ENCODE peak calls at places on chromosomes 11 and 22, in four cellular contexts. Z is pancreas, G is mammary epithelial cell, Y is A673. L is an unnamed sample. For H3K36me3, the result is how much of the 10 kb centered on the place peaks cover.

GRCh38 chr11:106507645-106508306 is 430.3 kb downstream of the AASDHPPT start:
- DNase-seq in Z (no peak), G (no peak), Y (no peak), L (no peak)

GRCh38 chr11:33899383-33900037 is 7.6 kb upstream of the LMO2 start:
- DNase-seq in Y (peak), G (peak), Z (peak), L (no peak)

GRCh38 chr22:31039393-31039792 is 41.7 kb upstream of the SMTN start:
- DNase-seq in G (no peak), Y (no peak), Z (no peak), L (no peak)

GRCh38 chr22:39463931-39464390 is 7.1 kb downstream of the MGAT3 start:
- DNase-seq in G (no peak), Z (no peak), Y (no peak), L (no peak)

GRCh38 chr11:31913985-31914384 is 102.9 kb upstream of the PAX6 start:
- DNase-seq in G (no peak), Z (no peak), Y (no peak), L (no peak)

GRCh38 chr11:14242198-14242597 is 116.8 kb downstream of the RRAS2 start:
- DNase-seq in Z (no peak), G (no peak), Y (no peak), L (no peak)

GRCh38 chr22:17285661-17286060 is 66.4 kb upstream of the ADA2 start:
- DNase-seq in Z (no peak), G (no peak), Y (no peak), L (no peak)

GRCh38 chr11:3631331-3631730 is 10.5 kb downstream of the ART5 start:
- DNase-seq in G (peak), Z (no peak), Y (no peak), L (no peak)

GRCh38 chr11:93512965-93513667 is 30.1 kb downstream of the SMCO4 start:
- DNase-seq in G (no peak), Z (no peak), Y (no peak), L (no peak)

GRCh38 chr22:22882033-22882717 is 5.4 kb upstream of the IGLL5 start:
- DNase-seq in Z (no peak), Y (no peak), G (peak), L (no peak)

GRCh38 chr11:27059431-27059830 is 18.8 kb downstream of the BBOX1 start:
- DNase-seq in Z (no peak), Y (no peak), G (no peak), L (no peak)

GRCh38 chr22:35381424-35381772 is 502 bp downstream of the HMOX1 start:
- DNase-seq in Y (no peak), Z (no peak), G (no peak), L (no peak)

GRCh38 chr11:45607995-45608394 is 57.4 kb downstream of the CHST1 start:
- DNase-seq in Z (no peak), G (no peak), Y (no peak), L (no peak)

GRCh38 chr22:44437493-44438015 is 60.5 kb downstream of the RTL6 start:
- DNase-seq in G (no peak), Y (no peak), Z (no peak), L (no peak)

GRCh38 chr22:41380993-41381328 is 781 bp upstream of the TEF start:
- DNase-seq in Y (no peak), Z (peak), G (peak), L (no peak)

GRCh38 chr22:44403166-44403565 is 90.4 kb upstream of the SHISAL1 start:
- DNase-seq in Y (no peak), G (no peak), Z (no peak), L (no peak)

GRCh38 chr22:20960609-20961008 is 6.4 kb upstream of the AIFM3 start:
- DNase-seq in Z (no peak), G (no peak), Y (no peak), L (no peak)

GRCh38 chr11:43503417-43503816 is 144.7 kb downstream of the TTC17 start:
- DNase-seq in Z (no peak), Y (no peak), G (no peak), L (no peak)

GRCh38 chr11:126816655-126817054 is 183.9 kb downstream of the KIRREL3 start:
- DNase-seq in Z (no peak), G (no peak), Y (peak), L (no peak)

GRCh38 chr11:95387319-95387718 is 156.3 kb upstream of the SESN3 start:
- DNase-seq in Y (no peak), Z (no peak), G (no peak), L (no peak)
- H3K36me3 ChIP-seq in Y (under half), Z (under half), G (under half), L (under half)

GRCh38 chr22:29719894-29720645 is at the start of gene CABP7:
- DNase-seq in G (no peak), Z (no peak), Y (no peak), L (no peak)
- H3K4me3 ChIP-seq in G (no peak), Z (peak), Y (no peak), L (no peak)

GRCh38 chr11:74925281-74925680 is 23.6 kb downstream of the XRRA1 start:
- DNase-seq in Y (no peak), Z (no peak), G (no peak), L (no peak)

GRCh38 chr11:74929431-74930363 is 19.2 kb downstream of the XRRA1 start:
- DNase-seq in G (peak), Z (peak), Y (peak), L (peak)

GRCh38 chr11:74923125-74923524 is 25.8 kb downstream of the XRRA1 start:
- DNase-seq in Y (no peak), G (no peak), Z (no peak), L (no peak)

GRCh38 chr11:74926304-74927030 is 22.4 kb downstream of the XRRA1 start:
- DNase-seq in Z (no peak), Y (no peak), G (peak), L (no peak)

DNA sequence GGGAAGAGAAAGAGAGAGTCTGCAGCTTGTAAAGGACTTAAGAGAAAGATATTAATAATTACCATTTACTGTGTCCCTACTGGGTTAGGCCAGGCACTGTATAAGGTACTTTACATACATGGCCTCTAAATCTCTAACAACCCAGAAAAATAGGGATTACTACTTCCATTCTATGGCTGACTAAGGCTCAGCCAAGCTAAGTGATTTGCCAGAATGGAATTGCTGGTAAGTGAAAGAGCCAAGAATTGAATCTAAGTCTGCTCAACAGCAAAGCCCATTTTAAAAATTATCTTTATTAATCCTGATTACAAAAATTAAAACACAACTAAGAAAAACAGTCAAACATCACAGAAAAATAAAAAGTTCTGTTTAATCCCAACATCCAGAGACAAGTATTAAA is 21.4 kb downstream of the XRRA1 start:
- DNase-seq in Z (no peak), G (no peak), Y (no peak), L (no peak)
- H3K36me3 ChIP-seq in Z (under half), G (under half), Y (under half), L (under half)

DNA sequence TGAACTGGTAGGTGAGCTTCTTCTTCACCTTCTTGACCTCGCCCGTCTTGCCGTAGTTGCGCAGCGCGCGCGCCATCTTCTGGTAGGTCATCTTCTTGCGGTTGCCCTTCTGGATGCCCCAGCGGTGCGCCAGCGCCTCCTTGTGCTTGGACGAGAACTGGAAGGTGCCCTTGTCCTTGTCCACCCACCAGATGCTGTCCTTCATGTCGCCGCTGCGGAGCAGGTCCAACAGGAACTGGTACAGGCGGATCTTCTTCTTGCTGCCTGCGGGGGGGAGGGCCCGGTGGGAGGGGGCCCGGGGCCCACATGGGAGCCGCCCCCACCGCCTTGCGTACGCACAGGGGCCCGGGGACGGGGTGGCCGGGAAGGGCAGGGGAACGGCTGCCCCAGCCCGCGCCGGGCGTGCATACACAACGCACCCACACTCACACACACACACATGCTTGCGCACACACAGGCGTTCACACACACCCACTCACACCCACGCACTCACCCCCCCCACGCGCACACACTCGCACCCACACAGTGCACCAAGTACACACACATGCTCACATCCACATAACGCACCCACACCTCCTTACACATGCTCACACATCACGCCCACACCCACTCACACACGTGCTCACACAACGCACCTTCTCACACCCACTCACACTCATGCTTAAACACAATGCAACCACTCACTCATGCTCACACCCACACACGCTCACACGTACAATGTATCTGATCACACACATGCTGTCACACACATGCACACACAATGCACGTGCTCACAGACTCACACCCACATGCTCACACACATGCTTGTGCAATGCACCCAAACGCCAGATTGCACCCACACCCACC is 3.0 kb upstream of the MYBPC3 start:
- DNase-seq in Y (peak), G (peak), Z (peak), L (no peak)
- H3K4me3 ChIP-seq in Y (peak), G (no peak), Z (peak), L (no peak)

GRCh38 chr22:42797021-42797420 is 60.1 kb downstream of the ARFGAP3 start:
- DNase-seq in G (no peak), Z (no peak), Y (no peak), L (no peak)

GRCh38 chr22:42799462-42800405 is 57.3 kb downstream of the ARFGAP3 start:
- DNase-seq in Y (peak), Z (no peak), G (peak), L (no peak)

GRCh38 chr22:42800731-42801536 is 56.1 kb downstream of the ARFGAP3 start:
- DNase-seq in Z (no peak), G (no peak), Y (no peak), L (no peak)

GRCh38 chr22:42801537-42802165 is 55.4 kb downstream of the ARFGAP3 start:
- DNase-seq in G (no peak), Z (no peak), Y (no peak), L (no peak)

GRCh38 chr22:42799061-42799460 is 58.0 kb downstream of the ARFGAP3 start:
- DNase-seq in Y (no peak), Z (no peak), G (no peak), L (no peak)
- H3K36me3 ChIP-seq in Y (under half), Z (half or more), G (under half), L (under half)

GRCh38 chr11:68039526-68040086 is 781 bp downstream of the TCIRG1 start:
- DNase-seq in G (no peak), Z (peak), Y (no peak), L (no peak)

GRCh38 chr11:68040121-68040956 is 1.5 kb downstream of the TCIRG1 start:
- DNase-seq in Z (peak), G (no peak), Y (peak), L (peak)

GRCh38 chr11:68037481-68038225 is 1.2 kb upstream of the TCIRG1 start:
- DNase-seq in Z (peak), G (no peak), Y (no peak), L (no peak)

GRCh38 chr11:68038226-68038717 is 553 bp upstream of the TCIRG1 start:
- DNase-seq in Z (peak), G (no peak), Y (no peak), L (no peak)

DNA sequence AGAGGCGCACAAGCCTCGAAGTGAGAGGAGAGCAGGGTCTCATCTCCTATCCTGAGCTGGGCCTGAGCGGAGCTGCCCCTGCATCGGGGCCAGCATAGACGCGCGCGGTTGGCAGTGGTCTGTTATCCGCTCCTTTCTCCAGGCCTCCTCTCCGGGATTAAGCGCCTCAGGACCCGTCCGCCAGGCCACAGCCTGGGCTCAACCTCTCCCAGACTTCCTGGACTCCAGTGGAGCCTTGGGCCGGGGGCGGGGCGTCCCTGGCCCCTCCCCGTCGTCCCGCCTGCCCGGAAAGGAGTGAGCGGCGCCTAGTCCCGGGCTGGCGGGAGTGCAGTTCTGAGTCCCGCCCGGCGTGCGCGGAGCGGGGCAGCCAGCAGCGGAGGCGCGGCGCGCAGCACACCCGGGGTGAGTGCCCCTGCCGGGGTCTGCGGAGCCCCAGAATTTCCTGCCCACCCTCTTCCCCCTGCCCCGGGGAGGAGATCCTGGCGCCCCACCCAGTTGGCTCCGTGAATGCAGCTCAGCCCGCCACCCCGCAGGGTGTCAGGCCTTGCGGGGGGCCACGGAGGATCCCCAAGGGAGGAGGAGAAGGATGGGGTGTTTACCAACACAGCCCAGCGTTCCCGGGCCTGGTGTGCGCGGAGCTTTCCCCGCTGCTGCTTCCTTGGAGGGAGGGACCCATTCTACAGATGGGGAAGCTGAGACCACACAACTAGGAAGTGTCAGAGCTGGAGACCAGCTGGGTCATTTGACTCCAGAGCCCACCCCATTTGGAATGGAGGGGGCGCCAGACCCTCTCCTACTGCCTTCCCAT is at the start of gene TCIRG1:
- DNase-seq in Y (peak), Z (peak), G (peak), L (peak)
- H3K4me3 ChIP-seq in Y (peak), Z (peak), G (peak), L (peak)

DNA sequence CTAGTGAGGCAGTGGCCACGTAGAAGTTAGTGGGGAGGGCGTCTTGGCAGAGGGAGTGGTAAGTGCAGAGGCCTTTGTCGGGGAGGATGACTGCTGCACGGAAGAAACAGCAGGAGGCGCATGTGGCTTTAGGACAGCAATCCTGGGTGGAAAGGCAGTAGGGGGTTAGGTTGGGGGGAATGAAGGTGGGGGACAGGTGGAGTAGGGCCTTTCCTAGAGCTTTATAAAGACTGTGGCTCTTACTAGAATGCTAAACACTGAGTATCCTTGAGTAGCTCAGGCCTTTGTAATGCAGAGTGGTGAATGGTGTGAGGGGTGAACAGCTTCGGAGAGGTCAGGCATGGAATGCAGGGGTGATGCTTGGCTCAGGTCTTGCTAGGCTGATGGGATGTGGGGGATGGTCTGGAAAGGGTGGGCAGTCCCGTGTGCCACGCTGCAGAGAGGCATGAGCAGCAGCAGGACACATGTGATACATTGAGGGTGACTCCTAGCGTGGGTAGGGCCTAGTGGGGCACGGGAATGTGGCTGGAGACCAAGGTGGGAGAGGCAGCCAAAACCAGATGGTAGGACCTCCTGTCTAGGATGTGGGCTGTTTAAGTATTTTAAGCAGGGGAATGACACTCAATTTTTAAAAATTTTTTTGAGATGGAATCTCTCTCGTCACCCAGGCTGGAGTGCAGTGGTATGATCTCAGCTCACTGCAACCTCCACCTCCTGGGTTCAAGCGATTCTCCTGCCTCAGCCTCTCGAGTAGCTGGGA is 19.2 kb downstream of the AP2A2 start:
- DNase-seq in G (no peak), Z (no peak), Y (no peak), L (peak)
- H3K36me3 ChIP-seq in G (under half), Z (under half), Y (under half), L (under half)

DNA sequence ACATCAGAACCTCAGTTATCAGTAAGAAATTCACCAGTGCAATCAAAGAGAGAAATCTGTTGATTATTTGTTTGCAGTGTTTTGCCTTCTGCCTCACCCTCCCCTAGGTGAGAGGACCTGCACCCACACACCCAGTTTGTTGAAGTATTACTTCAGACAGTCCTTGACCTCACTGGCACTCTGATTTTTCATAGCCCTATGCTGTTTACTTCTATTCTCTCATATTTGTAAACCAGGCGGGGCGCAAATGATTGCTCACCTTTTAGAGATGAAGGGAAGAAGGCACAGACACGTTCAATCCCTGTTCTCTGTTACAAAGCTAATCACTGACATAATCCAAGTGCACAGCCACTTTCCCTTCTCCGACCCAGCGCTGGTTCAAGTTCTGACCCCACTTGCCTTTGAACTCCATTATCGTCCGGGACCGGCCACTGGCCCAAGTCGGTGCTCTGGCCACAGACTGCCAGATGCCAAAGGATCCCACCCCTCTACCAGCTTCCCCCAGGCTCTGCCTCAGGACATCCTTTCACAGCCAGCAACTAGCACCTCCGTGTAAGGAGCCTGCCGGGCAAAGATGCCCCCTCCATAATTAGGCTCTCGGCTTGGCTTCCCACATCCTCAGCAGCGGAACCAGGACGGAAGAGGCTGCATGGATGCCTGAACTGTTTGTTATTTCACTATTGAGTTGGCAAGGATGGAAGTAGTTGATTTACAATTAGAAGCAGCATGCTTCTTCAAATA is 1.7 kb downstream of the ETS1 start:
- DNase-seq in Y (no peak), G (no peak), Z (no peak), L (no peak)
- H3K4me3 ChIP-seq in Y (no peak), G (no peak), Z (no peak), L (no peak)

GRCh38 chr11:61861634-61862033 is 29.7 kb downstream of the FADS3 start:
- DNase-seq in Z (no peak), G (no peak), Y (no peak), L (no peak)
- H3K36me3 ChIP-seq in Z (under half), G (under half), Y (half or more), L (half or more)

DNA sequence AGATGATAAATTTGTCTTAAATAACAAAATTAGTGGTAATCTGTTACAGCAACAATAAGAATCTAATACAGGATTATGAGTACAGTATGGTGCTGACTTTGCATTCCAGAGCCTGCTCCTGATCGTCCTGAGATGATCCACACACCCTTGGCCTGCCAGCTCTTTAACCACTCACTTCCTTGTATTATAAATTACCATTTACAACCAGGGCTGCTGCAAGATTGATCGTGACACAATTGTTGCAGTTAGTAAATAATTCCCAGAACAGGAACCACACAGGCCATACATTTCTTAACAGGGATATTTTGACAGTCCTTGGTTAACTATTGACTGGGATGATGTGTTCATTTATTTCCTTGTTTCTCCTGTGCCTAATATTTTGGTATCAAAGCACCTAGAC is 3.8 kb upstream of the CBLIF start:
- DNase-seq in Z (peak), Y (no peak), G (no peak), L (no peak)
- H3K4me3 ChIP-seq in Z (no peak), Y (no peak), G (no peak), L (no peak)

L was measured in HAP-1.